ENCODE peak calls at places on chromosomes 7 and 10, in six cellular contexts. One of them, this sample, is unnamed.
A peak's percentile ranks its signal among the peaks of the same experiment; 100 is the strongest.

GRCh38 chr7:3301831-3302618 is 973 bp downstream of the SDK1 start:
- DNase-seq in AG20443: peak; percentile 17
- DNase-seq in putamen: peak; percentile 17
- DNase-seq in DMS 273 treated with DMSO at 0.1 percent for 48 hours: peak; percentile 64
- DNase-seq in glutamatergic neuron: peak; percentile 34
- DNase-seq in HTR-8/SVneo: peak; percentile 65
- DNase-seq in this sample: peak; percentile 18

GRCh38 chr10:112956631-112957350 is 6.7 kb downstream of the TCF7L2 start:
- DNase-seq in glutamatergic neuron: no peak
- DNase-seq in DMS 273 treated with DMSO at 0.1 percent for 48 hours: no peak
- DNase-seq in HTR-8/SVneo: no peak
- DNase-seq in putamen: no peak
- DNase-seq in AG20443: no peak
- DNase-seq in this sample: no peak

GRCh38 chr10:63553031-63553430 is 31.8 kb downstream of the REEP3 start:
- DNase-seq in DMS 273 treated with DMSO at 0.1 percent for 48 hours: no peak
- DNase-seq in HTR-8/SVneo: no peak
- DNase-seq in putamen: no peak
- DNase-seq in AG20443: peak; percentile 76
- DNase-seq in glutamatergic neuron: no peak
- DNase-seq in this sample: no peak

GRCh38 chr7:106542550-106543220 is 118.3 kb downstream of the CCDC71L start:
- DNase-seq in glutamatergic neuron: peak; percentile 32
- DNase-seq in DMS 273 treated with DMSO at 0.1 percent for 48 hours: peak; percentile 78
- DNase-seq in putamen: peak; percentile 1
- DNase-seq in AG20443: peak; percentile 84
- DNase-seq in HTR-8/SVneo: peak; percentile 63
- DNase-seq in this sample: peak; percentile 71

GRCh38 chr10:91879514-91880170 is 29.6 kb downstream of the FGFBP3 start:
- DNase-seq in putamen: no peak
- DNase-seq in DMS 273 treated with DMSO at 0.1 percent for 48 hours: no peak
- DNase-seq in HTR-8/SVneo: no peak
- DNase-seq in AG20443: no peak
- DNase-seq in glutamatergic neuron: no peak
- DNase-seq in this sample: no peak

GRCh38 chr10:12333382-12334185 is 15.8 kb upstream of the CAMK1D start:
- DNase-seq in glutamatergic neuron: no peak
- DNase-seq in AG20443: peak; percentile 95
- DNase-seq in DMS 273 treated with DMSO at 0.1 percent for 48 hours: peak; percentile 61
- DNase-seq in putamen: no peak
- DNase-seq in HTR-8/SVneo: peak; percentile 89
- DNase-seq in this sample: peak; percentile 71

GRCh38 chr7:123154231-123154860 is 45.4 kb downstream of the SLC13A1 start:
- DNase-seq in AG20443: peak; percentile 71
- DNase-seq in glutamatergic neuron: peak; percentile 78
- DNase-seq in putamen: peak; percentile 55
- DNase-seq in HTR-8/SVneo: peak; percentile 9
- DNase-seq in DMS 273 treated with DMSO at 0.1 percent for 48 hours: peak; percentile 32
- DNase-seq in this sample: peak; percentile 78

GRCh38 chr10:132829403-132829802 is 43.5 kb upstream of the NKX6-2 start:
- DNase-seq in DMS 273 treated with DMSO at 0.1 percent for 48 hours: no peak
- DNase-seq in HTR-8/SVneo: no peak
- DNase-seq in putamen: no peak
- DNase-seq in AG20443: no peak
- DNase-seq in glutamatergic neuron: peak; percentile 51
- DNase-seq in this sample: no peak

GRCh38 chr10:79149662-79150443 is 81.1 kb downstream of the ZMIZ1 start:
- DNase-seq in HTR-8/SVneo: peak; percentile 94
- DNase-seq in putamen: no peak
- DNase-seq in glutamatergic neuron: no peak
- DNase-seq in AG20443: peak; percentile 87
- DNase-seq in DMS 273 treated with DMSO at 0.1 percent for 48 hours: no peak
- DNase-seq in this sample: no peak

GRCh38 chr10:64036996-64037666 is 515.9 kb downstream of the REEP3 start:
- DNase-seq in glutamatergic neuron: no peak
- DNase-seq in AG20443: no peak
- DNase-seq in putamen: peak; percentile 45
- DNase-seq in HTR-8/SVneo: no peak
- DNase-seq in DMS 273 treated with DMSO at 0.1 percent for 48 hours: no peak
- DNase-seq in this sample: no peak

GRCh38 chr10:21758239-21758638 is 224.2 kb downstream of the MLLT10 start:
- DNase-seq in DMS 273 treated with DMSO at 0.1 percent for 48 hours: no peak
- DNase-seq in HTR-8/SVneo: no peak
- DNase-seq in AG20443: no peak
- DNase-seq in putamen: no peak
- DNase-seq in glutamatergic neuron: no peak
- DNase-seq in this sample: no peak

GRCh38 chr10:114855776-114856543 is 34.4 kb downstream of the FHIP2A start:
- DNase-seq in DMS 273 treated with DMSO at 0.1 percent for 48 hours: no peak
- DNase-seq in HTR-8/SVneo: no peak
- DNase-seq in putamen: no peak
- DNase-seq in glutamatergic neuron: no peak
- DNase-seq in AG20443: no peak
- DNase-seq in this sample: no peak

GRCh38 chr10:6667679-6668270 is 87.7 kb upstream of the PRKCQ start:
- DNase-seq in glutamatergic neuron: peak; percentile 52
- DNase-seq in HTR-8/SVneo: peak; percentile 20
- DNase-seq in DMS 273 treated with DMSO at 0.1 percent for 48 hours: no peak
- DNase-seq in AG20443: peak; percentile 48
- DNase-seq in putamen: peak; percentile 57
- DNase-seq in this sample: peak; percentile 71

GRCh38 chr7:109864263-109864662 is 1226.7 kb upstream of the LRRN3 start:
- DNase-seq in glutamatergic neuron: peak; percentile 50
- DNase-seq in putamen: no peak
- DNase-seq in DMS 273 treated with DMSO at 0.1 percent for 48 hours: peak; percentile 92
- DNase-seq in AG20443: no peak
- DNase-seq in HTR-8/SVneo: no peak
- DNase-seq in this sample: no peak

GRCh38 chr7:155052982-155053381 is 17.1 kb upstream of the HTR5A start:
- DNase-seq in AG20443: no peak
- DNase-seq in glutamatergic neuron: no peak
- DNase-seq in putamen: no peak
- DNase-seq in DMS 273 treated with DMSO at 0.1 percent for 48 hours: no peak
- DNase-seq in HTR-8/SVneo: no peak
- DNase-seq in this sample: no peak